ENCODE peak calls at places on chromosome 14, in six cellular contexts. B is stomach, H is suprapubic skin, N is tibial nerve, M is lower leg skin, V is upper lobe of left lung. G is an unnamed sample.
A peak's percentile ranks its signal among the peaks of the same experiment; 100 is the strongest.

GRCh38 chr14:89178802-89179201 is 238.2 kb downstream of the FOXN3 start:
- DNase-seq in B (no peak), H (no peak), N (no peak), M (no peak), V (no peak), G (no peak)

GRCh38 chr14:79643132-79643531 is 568.2 kb downstream of the DIO2 start:
- DNase-seq in B (no peak), H (no peak), N (no peak), M (no peak), V (no peak), G (no peak)

GRCh38 chr14:99213101-99213500 is 58.9 kb downstream of the BCL11B start:
- DNase-seq in B (no peak), H (no peak), N (no peak), M (no peak), V (no peak), G (no peak)

GRCh38 chr14:102751088-102751487 is 26.2 kb upstream of the TRAF3 start:
- DNase-seq in B (no peak), H (no peak), N (no peak), M (no peak), V (peak; percentile 69), G (no peak)

GRCh38 chr14:94079891-94080605 is 954 bp downstream of the DDX24 start:
- DNase-seq in B (no peak), H (no peak), N (no peak), M (no peak), V (no peak), G (no peak)

GRCh38 chr14:25411933-25412757 is 362.2 kb upstream of the STXBP6 start:
- DNase-seq in B (no peak), H (no peak), N (no peak), M (no peak), V (no peak), G (no peak)

GRCh38 chr14:80606347-80606772 is 335.2 kb downstream of the CEP128 start:
- DNase-seq in B (no peak), H (no peak), N (no peak), M (no peak), V (no peak), G (no peak)

GRCh38 chr14:105690671-105691070 is 164.3 kb downstream of the TMEM121 start:
- DNase-seq in B (no peak), H (no peak), N (no peak), M (no peak), V (no peak), G (peak; percentile 1)

GRCh38 chr14:75182820-75183219 is 6.4 kb upstream of the TMED10 start:
- DNase-seq in B (no peak), H (no peak), N (peak; percentile 48), M (no peak), V (no peak), G (no peak)

GRCh38 chr14:101071493-101071891 is 168.0 kb upstream of the RTL1 start:
- DNase-seq in B (peak; percentile 7), H (no peak), N (no peak), M (no peak), V (peak; percentile 75), G (peak; percentile 32)

GRCh38 chr14:21668377-21668776 is 5.2 kb downstream of the OR4E1 start:
- DNase-seq in B (no peak), H (no peak), N (no peak), M (no peak), V (no peak), G (no peak)

GRCh38 chr14:81269100-81269978 is 48.6 kb upstream of the GTF2A1 start:
- DNase-seq in B (no peak), H (no peak), N (peak; percentile 82), M (no peak), V (no peak), G (no peak)

GRCh38 chr14:21894003-21894897 is 220.6 kb upstream of the OR4E1 start:
- DNase-seq in B (peak; percentile 38), H (no peak), N (no peak), M (no peak), V (peak; percentile 24), G (no peak)

GRCh38 chr14:60183724-60184596 is 18.8 kb upstream of the DHRS7 start:
- DNase-seq in B (no peak), H (no peak), N (peak; percentile 55), M (no peak), V (no peak), G (no peak)

GRCh38 chr14:31561155-31561846 is at the start of gene NUBPL:
- DNase-seq in B (peak; percentile 96), H (peak; percentile 98), N (peak; percentile 92), M (peak; percentile 99), V (peak; percentile 99), G (peak; percentile 98)
- TF ChIP-seq POLR2A in B (no peak), H (peak; percentile 43), N (peak; percentile 39), M (no peak), V (peak; percentile 79), G (peak; percentile 39)

DNA sequence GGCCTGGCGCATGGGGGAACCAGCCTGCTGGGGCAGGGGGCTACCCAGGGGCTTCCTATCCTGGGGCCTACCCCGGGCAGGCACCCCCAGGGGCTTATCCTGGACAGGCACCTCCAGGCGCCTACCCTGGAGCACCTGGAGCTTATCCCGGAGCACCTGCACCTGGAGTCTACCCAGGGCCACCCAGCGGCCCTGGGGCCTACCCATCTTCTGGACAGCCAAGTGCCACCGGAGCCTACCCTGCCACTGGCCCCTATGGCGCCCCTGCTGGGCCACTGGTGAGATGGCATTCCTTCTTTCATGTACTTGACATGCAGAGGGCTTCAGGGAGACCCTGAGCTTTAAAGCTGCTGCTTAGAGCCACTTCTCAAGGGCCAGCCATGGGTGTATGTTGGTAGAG is 9.0 kb downstream of the LGALS3 start:
- DNase-seq in B (no peak), H (no peak), N (no peak), M (peak; percentile 83), V (peak; percentile 56), G (no peak)
- TF ChIP-seq CTCF in B (no peak), H (no peak), N (no peak), M (no peak), V (no peak), G (no peak)

GRCh38 chr14:54689928-54690327 is 123.0 kb downstream of the SAMD4A start:
- DNase-seq in B (no peak), H (no peak), N (no peak), M (no peak), V (no peak), G (no peak)

GRCh38 chr14:54693761-54694160 is 126.8 kb downstream of the SAMD4A start:
- DNase-seq in B (no peak), H (no peak), N (no peak), M (no peak), V (no peak), G (no peak)

GRCh38 chr14:54690887-54691286 is 124.0 kb downstream of the SAMD4A start:
- DNase-seq in B (no peak), H (no peak), N (no peak), M (no peak), V (no peak), G (no peak)

GRCh38 chr14:54692261-54692861 is 125.4 kb downstream of the SAMD4A start:
- DNase-seq in B (no peak), H (no peak), N (no peak), M (no peak), V (no peak), G (no peak)

GRCh38 chr14:54691525-54692260 is 124.8 kb downstream of the SAMD4A start:
- DNase-seq in B (peak; percentile 79), H (peak; percentile 85), N (peak; percentile 81), M (peak; percentile 94), V (no peak), G (peak; percentile 66)
- TF ChIP-seq POLR2A in B (no peak), H (no peak), N (no peak), M (no peak), V (no peak), G (no peak)

DNA sequence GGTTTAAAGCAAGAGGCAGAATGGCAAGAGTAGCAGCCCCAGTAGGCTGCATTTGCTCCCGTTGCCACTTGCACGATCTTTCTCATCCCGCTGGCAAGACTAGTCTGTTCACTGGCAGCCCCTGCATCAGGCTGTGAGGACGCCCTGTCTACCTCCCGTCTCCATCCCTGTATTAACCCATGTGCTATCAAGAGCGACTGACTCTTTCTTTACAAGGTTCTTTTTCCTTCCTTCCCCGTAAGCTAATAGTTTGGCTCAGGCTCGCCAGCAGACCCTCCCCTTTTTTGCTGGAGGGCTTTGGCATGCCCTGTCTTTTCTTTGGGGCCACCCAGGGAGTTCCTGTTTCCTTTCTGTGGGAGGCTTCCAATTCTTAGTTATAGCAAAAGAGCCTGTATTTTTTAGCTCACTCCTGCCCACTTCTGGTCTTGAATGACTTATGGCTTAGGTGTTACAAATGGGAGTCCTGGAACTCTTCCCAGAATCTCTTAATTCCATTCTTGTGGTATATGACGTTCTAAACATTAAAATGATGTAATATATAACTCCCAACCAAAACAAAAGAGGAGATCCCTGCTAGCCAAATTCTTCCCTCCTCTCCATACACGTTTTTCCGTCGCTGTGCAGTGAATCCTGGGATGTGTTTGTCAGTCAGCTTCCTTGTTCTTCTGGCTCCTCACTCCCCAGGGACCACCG is 149.0 kb downstream of the PRKCH start:
- DNase-seq in B (no peak), H (no peak), N (no peak), M (no peak), V (no peak), G (no peak)
- TF ChIP-seq CTCF in B (no peak), H (no peak), N (no peak), M (no peak), V (no peak), G (no peak)

DNA sequence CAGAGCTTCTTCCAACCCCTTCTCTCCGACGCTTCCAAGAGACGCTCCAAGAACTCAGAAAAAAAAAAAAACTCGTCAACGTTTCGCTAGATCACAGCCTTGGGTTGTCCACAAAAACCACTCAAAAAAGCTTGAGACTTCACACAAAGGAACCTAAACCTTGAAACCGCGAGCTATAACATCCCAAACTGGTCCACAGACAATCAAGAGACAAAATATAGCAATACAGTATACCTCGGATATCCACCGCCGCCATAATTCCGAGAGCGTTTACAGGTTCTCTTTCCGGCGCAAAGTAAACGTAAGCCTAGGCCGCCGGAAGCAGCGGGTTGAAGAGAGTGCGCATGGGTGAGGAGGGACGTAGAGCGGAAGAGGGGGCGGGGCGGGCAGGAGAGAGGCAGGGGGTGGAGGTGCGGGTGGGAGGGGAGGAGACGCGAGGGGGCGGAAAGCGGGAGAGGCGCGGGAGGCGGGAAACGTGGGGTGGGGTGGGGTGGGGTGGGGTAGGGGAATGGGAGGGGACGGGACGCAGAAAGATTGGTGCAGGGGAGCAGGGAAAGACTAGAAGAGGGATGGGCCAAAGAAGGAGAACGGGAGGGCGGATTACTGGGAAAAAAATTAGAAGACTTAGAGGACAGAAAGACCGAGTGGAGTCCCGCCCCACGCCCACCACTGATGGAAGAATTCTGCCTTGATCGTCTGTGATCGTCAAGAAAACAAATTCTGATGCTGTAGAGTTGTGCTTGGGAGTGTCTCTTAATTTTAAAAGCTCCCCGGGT is at the start of gene MED6:
- DNase-seq in B (peak; percentile 94), H (peak; percentile 95), N (peak; percentile 90), M (peak; percentile 98), V (peak; percentile 86), G (peak; percentile 97)
- TF ChIP-seq POLR2A in B (no peak), H (peak; percentile 15), N (peak; percentile 29), M (no peak), V (no peak), G (no peak)